ENCODE peak calls at places on chromosome 14, in six cellular contexts. L, I, M, N, R and Q are unnamed samples.

GRCh38 chr14:102878174-102878969 is 44.1 kb upstream of the AMN start:
- DNase-seq in L (no peak), I (peak; percentile 4), M (peak; percentile 15), N (no peak), R (no peak), Q (no peak)

GRCh38 chr14:56524971-56525677 is 54.5 kb upstream of the TMEM260 start:
- DNase-seq in L (no peak), I (no peak), M (no peak), N (no peak), R (no peak), Q (no peak)

GRCh38 chr14:74019743-74020142 is 594 bp downstream of the BBOF1 start:
- DNase-seq in L (no peak), I (peak; percentile 39), M (peak; percentile 74), N (no peak), R (no peak), Q (peak; percentile 65)

GRCh38 chr14:104087981-104088850 is 2.7 kb downstream of the ASPG start:
- DNase-seq in L (no peak), I (no peak), M (no peak), N (no peak), R (no peak), Q (no peak)

GRCh38 chr14:59771577-59771976 is 99.0 kb downstream of the RTN1 start:
- DNase-seq in L (no peak), I (no peak), M (peak; percentile 30), N (no peak), R (no peak), Q (no peak)

GRCh38 chr14:29085546-29085945 is 319.0 kb downstream of the FOXG1 start:
- DNase-seq in L (no peak), I (no peak), M (peak; percentile 26), N (no peak), R (no peak), Q (no peak)

GRCh38 chr14:91315844-91316267 is 71.4 kb upstream of the GPR68 start:
- DNase-seq in L (no peak), I (no peak), M (no peak), N (peak; percentile 61), R (peak; percentile 75), Q (peak; percentile 17)

GRCh38 chr14:69654109-69654508 is 42.7 kb downstream of the SUSD6 start:
- DNase-seq in L (peak; percentile 68), I (no peak), M (no peak), N (no peak), R (no peak), Q (no peak)

GRCh38 chr14:77458249-77458950 is 507 bp downstream of the AHSA1 start:
- DNase-seq in L (no peak), I (no peak), M (peak; percentile 54), N (no peak), R (no peak), Q (peak; percentile 49)

GRCh38 chr14:105376521-105377440 is 21.6 kb upstream of the TEX22 start:
- DNase-seq in L (no peak), I (no peak), M (no peak), N (no peak), R (no peak), Q (no peak)

GRCh38 chr14:54465654-54466053 is 23.1 kb downstream of the GMFB start:
- DNase-seq in L (no peak), I (no peak), M (no peak), N (no peak), R (no peak), Q (no peak)

GRCh38 chr14:69287096-69287991 is 27.4 kb downstream of the GALNT16 start:
- DNase-seq in L (no peak), I (no peak), M (no peak), N (no peak), R (no peak), Q (peak; percentile 9)

GRCh38 chr14:71372411-71372838 is 465.2 kb downstream of the PCNX1 start:
- DNase-seq in L (no peak), I (peak; percentile 94), M (peak; percentile 86), N (no peak), R (no peak), Q (peak; percentile 73)

GRCh38 chr14:106209745-106210144 is 683.4 kb downstream of the TMEM121 start:
- DNase-seq in L (no peak), I (no peak), M (no peak), N (no peak), R (no peak), Q (no peak)

GRCh38 chr14:32698831-32699230 is 239.8 kb upstream of the NPAS3 start:
- DNase-seq in L (no peak), I (no peak), M (peak; percentile 17), N (no peak), R (no peak), Q (peak; percentile 84)

GRCh38 chr14:81743605-81744004 is 210.0 kb upstream of the SEL1L start:
- DNase-seq in L (no peak), I (no peak), M (no peak), N (no peak), R (no peak), Q (no peak)

GRCh38 chr14:26394114-26394855 is 203.5 kb downstream of the NOVA1 start:
- DNase-seq in L (no peak), I (no peak), M (no peak), N (no peak), R (no peak), Q (no peak)

GRCh38 chr14:95507174-95507573 is 9.3 kb downstream of the SYNE3 start:
- DNase-seq in L (peak; percentile 92), I (peak; percentile 63), M (peak; percentile 98), N (no peak), R (no peak), Q (peak; percentile 97)

GRCh38 chr14:68762944-68763831 is 29.7 kb downstream of the ZFP36L1 start:
- DNase-seq in L (peak; percentile 67), I (peak; percentile 41), M (peak; percentile 48), N (no peak), R (no peak), Q (no peak)

GRCh38 chr14:102464846-102465341 is 44.7 kb downstream of the ANKRD9 start:
- DNase-seq in L (no peak), I (no peak), M (no peak), N (no peak), R (no peak), Q (no peak)

GRCh38 chr14:106547735-106548550 is 1021.6 kb downstream of the TMEM121 start:
- DNase-seq in L (no peak), I (no peak), M (no peak), N (no peak), R (no peak), Q (no peak)

GRCh38 chr14:79293482-79293881 is 917.8 kb downstream of the DIO2 start:
- DNase-seq in L (no peak), I (no peak), M (peak; percentile 17), N (no peak), R (no peak), Q (peak; percentile 21)

GRCh38 chr14:105281354-105282097 is 19.3 kb downstream of the BRF1 start:
- DNase-seq in L (no peak), I (peak; percentile 47), M (peak; percentile 75), N (no peak), R (no peak), Q (peak; percentile 55)

GRCh38 chr14:76955575-76956252 is 72.8 kb downstream of the IRF2BPL start:
- DNase-seq in L (no peak), I (no peak), M (peak; percentile 88), N (no peak), R (peak; percentile 42), Q (peak; percentile 79)

GRCh38 chr14:78618379-78618778 is 448.2 kb downstream of the NRXN3 start:
- DNase-seq in L (no peak), I (no peak), M (no peak), N (no peak), R (no peak), Q (no peak)

GRCh38 chr14:77654001-77654431 is 37.6 kb upstream of the SPTLC2 start:
- DNase-seq in L (no peak), I (no peak), M (no peak), N (no peak), R (no peak), Q (no peak)